ENCODE peak calls at places on chromosomes 2 and 18, in nine cellular contexts. Y, R, S, D, C, H, V, O and N are unnamed samples.

GRCh38 chr2:209771474-209772292 is at the start of gene UNC80:
- DNase-seq in O (peak), V (no peak), H (peak), D (no peak), R (peak), C (peak), S (peak), Y (no peak), N (peak)

GRCh38 chr18:306608-307255 is 38.9 kb upstream of the THOC1 start:
- DNase-seq in Y (no peak), V (no peak), D (no peak), O (no peak), C (no peak), R (no peak), S (no peak), H (no peak), N (no peak)

GRCh38 chr2:37365669-37366068 is 21.2 kb downstream of the QPCT start:
- DNase-seq in C (no peak), D (no peak), R (no peak), O (no peak), H (no peak), S (no peak), Y (no peak), V (no peak), N (no peak)

GRCh38 chr2:165801176-165801575 is 7.1 kb upstream of the GALNT3 start:
- DNase-seq in C (no peak), H (no peak), O (no peak), S (no peak), V (no peak), D (no peak), R (no peak), Y (no peak), N (no peak)

GRCh38 chr18:26425148-26425531 is 123.2 kb downstream of the KCTD1 start:
- DNase-seq in C (no peak), H (no peak), O (no peak), Y (no peak), R (no peak), S (no peak), V (no peak), D (no peak), N (no peak)

GRCh38 chr2:41973871-41974270 is 74.0 kb upstream of the PKDCC start:
- DNase-seq in C (no peak), S (no peak), R (no peak), D (no peak), O (no peak), Y (no peak), H (no peak), V (no peak), N (no peak)

GRCh38 chr2:216287251-216287650 is 85.0 kb downstream of the MARCHF4 start:
- DNase-seq in C (no peak), R (no peak), O (no peak), H (no peak), S (no peak), V (no peak), Y (no peak), D (no peak), N (no peak)

GRCh38 chr2:190105554-190105953 is 43.0 kb upstream of the MSTN start:
- DNase-seq in R (no peak), C (no peak), V (no peak), Y (no peak), O (no peak), D (no peak), S (no peak), H (no peak), N (no peak)

GRCh38 chr2:202084265-202084664 is 11.2 kb downstream of the KIAA2012 start:
- DNase-seq in O (peak), C (no peak), Y (no peak), R (no peak), H (no peak), D (no peak), S (peak), V (no peak), N (no peak)

GRCh38 chr2:45902952-45903351 is 251.5 kb downstream of the PRKCE start:
- DNase-seq in Y (no peak), V (no peak), S (no peak), R (no peak), O (no peak), C (no peak), H (no peak), D (no peak), N (no peak)

GRCh38 chr2:74554821-74555531 is 456 bp downstream of the DOK1 start:
- DNase-seq in Y (no peak), O (no peak), R (peak), C (no peak), V (no peak), H (peak), D (no peak), S (no peak), N (peak)

GRCh38 chr2:70708376-70709199 is 59.4 kb downstream of the ADD2 start:
- DNase-seq in S (no peak), C (no peak), Y (no peak), O (no peak), V (no peak), H (no peak), D (no peak), R (no peak), N (no peak)

GRCh38 chr18:62991389-62991788 is 276.0 kb downstream of the PHLPP1 start:
- DNase-seq in H (no peak), V (no peak), S (no peak), R (no peak), D (no peak), Y (no peak), C (no peak), O (no peak), N (no peak)

GRCh38 chr18:13137041-13137938 is 81.3 kb upstream of the LDLRAD4 start:
- DNase-seq in D (no peak), S (no peak), R (peak), H (peak), C (no peak), Y (peak), O (no peak), V (no peak), N (peak)